ENCODE peak calls at places on chromosomes 2 and 18, in nine cellular contexts. T is fibroblast of pulmonary artery; P is activated CD4-positive, alpha-beta T cell treated with anti-CD3 and anti-CD28 coated beads, Interleukin-2, amount 50 U/mL, for 4 hours; B is stimulated activated CD4-positive, alpha-beta T cell treated with anti-CD3 and anti-CD28 coated beads, Interleukin-2, amount 100 ng/mL, for 24 hours; Y is activated CD8-positive, alpha-beta T cell treated with anti-CD3 and anti-CD28 coated beads, Interleukin-2, amount 10 ng/mL, durations not matched to agents 7 days and 5 days; S is NCI-H1105; U is GM12865; L is stimulated activated CD8-positive, alpha-beta memory T cell treated with anti-CD3 and anti-CD28 coated beads, Interleukin-7, amount 100 ng/mL, for 1 hour; H is activated T-helper 1 cell treated with anti-CD3 and anti-CD28 coated beads, Interleukin-12 subunit alpha, Interleukin-12 subunit beta, Interleukin-2, Interleukin-4 antibody, amounts not matched to agents 30 ng/mL and 10 ng/mL and 1 ng/mL, durations not matched to agents 14 hours and 24 hours and 36 hours. G is an unnamed sample.

GRCh38 chr18:23718243-23718720 is 29.0 kb downstream of the LAMA3 start:
- DNase-seq in S (no peak), T (peak), B (no peak), U (no peak), P (no peak), H (no peak), Y (peak), L (no peak), G (no peak)

GRCh38 chr2:237154050-237154638 is 68.5 kb downstream of the COPS8 start:
- DNase-seq in L (no peak), S (no peak), T (peak), H (peak), P (peak), Y (peak), B (peak), U (peak), G (peak)

GRCh38 chr2:206250041-206250897 is 24.2 kb upstream of the ZDBF2 start:
- DNase-seq in B (no peak), L (no peak), Y (no peak), H (no peak), P (no peak), U (peak), S (no peak), T (peak), G (no peak)

GRCh38 chr2:242011516-242011915 is 142.0 kb downstream of the RTP5 start:
- DNase-seq in B (peak), Y (no peak), S (no peak), U (no peak), T (no peak), H (no peak), L (no peak), P (no peak), G (no peak)

GRCh38 chr2:101770672-101771071 is 73.2 kb downstream of the MAP4K4 start:
- DNase-seq in U (peak), T (peak), H (no peak), Y (peak), P (no peak), S (peak), B (no peak), L (no peak), G (no peak)

GRCh38 chr2:48471048-48471474 is 58.9 kb upstream of the STON1 start:
- DNase-seq in B (no peak), T (peak), S (peak), U (no peak), P (no peak), L (no peak), Y (no peak), H (no peak), G (no peak)

GRCh38 chr2:133792223-133792622 is 224.0 kb upstream of the NCKAP5 start:
- DNase-seq in T (no peak), U (no peak), P (no peak), H (no peak), L (no peak), Y (no peak), S (no peak), B (no peak), G (no peak)

GRCh38 chr18:48918660-48919415 is 31.9 kb downstream of the SMAD7 start:
- DNase-seq in H (no peak), B (no peak), T (peak), Y (no peak), P (no peak), U (no peak), L (no peak), S (no peak), G (no peak)

GRCh38 chr18:78246041-78246440 is 733.6 kb upstream of the SALL3 start:
- DNase-seq in L (no peak), B (no peak), Y (no peak), S (no peak), H (no peak), U (no peak), P (no peak), T (no peak), G (no peak)

GRCh38 chr2:117967981-117968723 is 45.7 kb downstream of the CCDC93 start:
- DNase-seq in U (no peak), L (no peak), H (no peak), S (no peak), T (no peak), P (no peak), B (no peak), Y (no peak), G (no peak)

GRCh38 chr2:239534581-239535412 is 134.0 kb upstream of the HDAC4 start:
- DNase-seq in P (no peak), H (no peak), Y (no peak), U (no peak), L (no peak), B (no peak), S (no peak), T (no peak), G (no peak)

GRCh38 chr2:27903649-27904544 is 13.4 kb downstream of the BABAM2 start:
- DNase-seq in S (no peak), H (no peak), U (no peak), Y (no peak), P (no peak), T (peak), B (no peak), L (no peak), G (no peak)

GRCh38 chr2:25617948-25618646 is 55.3 kb downstream of the DTNB start:
- DNase-seq in U (no peak), B (no peak), H (no peak), S (no peak), Y (no peak), P (no peak), L (no peak), T (peak), G (no peak)

GRCh38 chr2:113910110-113910717 is 20.3 kb downstream of the ACTR3 start:
- DNase-seq in S (no peak), Y (peak), H (no peak), L (peak), T (no peak), P (peak), U (no peak), B (peak), G (no peak)

GRCh38 chr2:241867776-241868420 is 1.6 kb upstream of the RTP5 start:
- DNase-seq in T (no peak), B (peak), L (no peak), U (no peak), S (no peak), Y (peak), H (no peak), P (peak), G (no peak)

GRCh38 chr2:88885679-88886402 is 194.4 kb downstream of the RPIA start:
- DNase-seq in U (peak), B (no peak), P (no peak), T (no peak), S (no peak), Y (no peak), L (no peak), H (no peak), G (no peak)

GRCh38 chr18:35797961-35798360 is 174.5 kb upstream of the RMP24 start:
- DNase-seq in S (no peak), U (no peak), B (no peak), H (no peak), Y (no peak), P (no peak), T (no peak), L (no peak), G (no peak)

GRCh38 chr2:70766357-70767093 is 1.5 kb downstream of the ADD2 start:
- DNase-seq in L (no peak), B (no peak), H (no peak), S (no peak), T (no peak), Y (no peak), P (no peak), U (no peak), G (no peak)

GRCh38 chr2:98448441-98449145 is 3.9 kb downstream of the INPP4A start:
- DNase-seq in B (no peak), Y (peak), S (no peak), U (no peak), P (no peak), H (no peak), T (no peak), L (no peak), G (no peak)

GRCh38 chr18:22563098-22563707 is 145.5 kb upstream of the CTAGE1 start:
- DNase-seq in T (peak), S (peak), H (no peak), L (no peak), P (no peak), Y (no peak), U (peak), B (no peak), G (no peak)

GRCh38 chr18:62897153-62897552 is 181.8 kb downstream of the PHLPP1 start:
- DNase-seq in T (peak), S (no peak), H (no peak), L (no peak), Y (no peak), B (no peak), U (no peak), P (no peak), G (no peak)

GRCh38 chr2:119929537-119929936 is 83.3 kb upstream of the EPB41L5 start:
- DNase-seq in U (no peak), H (peak), B (no peak), Y (peak), P (peak), L (no peak), S (no peak), T (peak), G (peak)